ENCODE peak calls at places on chromosomes 7 and 10, in seven cellular contexts. N is GM12891, V is COR-L47, B is T-helper 2 cell, H is astrocyte of the spinal cord, X is esophagus muscularis mucosa, E is AG20443. T is an unnamed sample.

GRCh38 chr7:124652237-124652636 is 113.4 kb downstream of the GPR37 start:
- DNase-seq in H (peak; percentile 37), N (no peak), X (no peak), V (no peak), B (no peak), E (no peak), T (no peak)

GRCh38 chr7:132367007-132367406 is 209.3 kb downstream of the PLXNA4 start:
- DNase-seq in N (no peak), H (no peak), X (no peak), E (no peak), B (no peak), V (no peak), T (no peak)

GRCh38 chr7:113774182-113774807 is 144.5 kb downstream of the PPP1R3A start:
- DNase-seq in V (peak; percentile 47), B (no peak), N (peak; percentile 1), H (peak; percentile 74), X (no peak), E (peak; percentile 47), T (peak; percentile 35)

GRCh38 chr7:157278167-157278790 is 58.5 kb upstream of the DNAJB6 start:
- DNase-seq in B (no peak), H (no peak), E (no peak), X (no peak), V (no peak), N (no peak), T (no peak)

GRCh38 chr10:101856626-101857025 is 13.0 kb upstream of the KCNIP2 start:
- DNase-seq in E (peak; percentile 45), V (no peak), B (no peak), X (no peak), H (no peak), N (no peak), T (no peak)

GRCh38 chr7:117137868-117138267 is 184.6 kb downstream of the ST7 start:
- DNase-seq in N (no peak), E (no peak), X (no peak), B (no peak), H (no peak), V (no peak), T (no peak)

GRCh38 chr10:1190791-1191490 is 134.8 kb downstream of the WDR37 start:
- DNase-seq in N (no peak), H (no peak), X (no peak), B (no peak), V (no peak), E (no peak), T (no peak)

GRCh38 chr7:41425926-41426325 is 277.0 kb downstream of the INHBA start:
- DNase-seq in N (no peak), E (peak; percentile 71), V (no peak), B (no peak), X (no peak), H (peak; percentile 80), T (no peak)

GRCh38 chr10:132200344-132201110 is 13.8 kb downstream of the DPYSL4 start:
- DNase-seq in V (no peak), E (no peak), B (no peak), H (no peak), X (no peak), N (no peak), T (no peak)

GRCh38 chr7:23467731-23468720 is 2.3 kb downstream of the IGF2BP3 start:
- DNase-seq in V (peak; percentile 32), X (no peak), B (no peak), H (peak; percentile 63), E (no peak), N (no peak), T (no peak)

GRCh38 chr7:778271-778967 is 51.3 kb upstream of the PRKAR1B start:
- DNase-seq in X (no peak), V (peak; percentile 87), E (peak; percentile 8), B (no peak), N (no peak), H (peak; percentile 25), T (no peak)

GRCh38 chr7:14841086-14841485 is 61.5 kb downstream of the DGKB start:
- DNase-seq in E (no peak), X (no peak), V (no peak), N (no peak), B (no peak), H (no peak), T (no peak)

GRCh38 chr7:22210355-22210754 is 146.6 kb downstream of the RAPGEF5 start:
- DNase-seq in V (no peak), X (peak; percentile 45), B (no peak), H (no peak), E (no peak), N (no peak), T (no peak)

GRCh38 chr7:81167934-81168333 is 249.1 kb upstream of the SEMA3C start:
- DNase-seq in N (no peak), X (no peak), V (no peak), H (no peak), B (no peak), E (no peak), T (no peak)

GRCh38 chr7:42181566-42181965 is 55.4 kb downstream of the GLI3 start:
- DNase-seq in V (no peak), N (no peak), H (peak; percentile 2), B (no peak), E (no peak), X (no peak), T (no peak)

GRCh38 chr10:42951486-42952251 is 125.2 kb upstream of the RET start:
- DNase-seq in B (no peak), E (no peak), N (no peak), V (no peak), X (peak; percentile 75), H (no peak), T (no peak)